ENCODE peak calls at places on chromosome 17, in four cellular contexts. P is DMS153, N is left ventricle myocardium inferior, C is cardiac muscle cell. B is an unnamed sample.
A peak's percentile ranks its signal among the peaks of the same experiment; 100 is the strongest.

GRCh38 chr17:17084941-17085340 is 42.7 kb downstream of the MPRIP start:
- DNase-seq in N (no peak), C (no peak), P (no peak), B (no peak)

GRCh38 chr17:17815062-17815406 is 21.8 kb downstream of the SREBF1 start:
- DNase-seq in P (no peak), C (peak; percentile 65), N (peak; percentile 64), B (no peak)

GRCh38 chr17:65783845-65784334 is 222.4 kb upstream of the AXIN2 start:
- DNase-seq in N (no peak), C (no peak), P (no peak), B (peak; percentile 12)

GRCh38 chr17:56540791-56541190 is 52.7 kb upstream of the NOG start:
- DNase-seq in P (no peak), C (peak; percentile 71), N (no peak), B (no peak)

GRCh38 chr17:34220045-34220775 is 34.9 kb upstream of the CCL2 start:
- DNase-seq in C (no peak), P (no peak), N (no peak), B (no peak)

GRCh38 chr17:72510454-72511016 is 389.7 kb downstream of the SOX9 start:
- DNase-seq in N (no peak), C (no peak), P (no peak), B (no peak)

GRCh38 chr17:15377200-15377599 is 35.8 kb upstream of the TEKT3 start:
- DNase-seq in P (no peak), N (no peak), C (no peak), B (peak; percentile 31)

GRCh38 chr17:58691701-58692238 is at the start of gene TEX14:
- DNase-seq in C (no peak), N (peak; percentile 19), P (no peak), B (no peak)

GRCh38 chr17:40303706-40304450 is 5.1 kb upstream of the RARA start:
- DNase-seq in P (peak; percentile 67), C (no peak), N (no peak), B (peak; percentile 74)

GRCh38 chr17:2180768-2181167 is 122.8 kb downstream of the SMG6 start:
- DNase-seq in C (no peak), P (no peak), N (no peak), B (no peak)

GRCh38 chr17:6713918-6714271 is 726 bp upstream of the SLC13A5 start:
- DNase-seq in C (no peak), P (no peak), N (no peak), B (no peak)

GRCh38 chr17:3904486-3904885 is 11.6 kb upstream of the CAMKK1 start:
- DNase-seq in N (no peak), C (no peak), P (no peak), B (no peak)

GRCh38 chr17:48236681-48237134 is 129.1 kb downstream of the SNX11 start:
- DNase-seq in P (no peak), C (no peak), N (no peak), B (no peak)

GRCh38 chr17:81456798-81457197 is 55.8 kb downstream of the ACTG1 start:
- DNase-seq in P (no peak), C (peak; percentile 78), N (no peak), B (no peak)

GRCh38 chr17:2277430-2278170 is 26.0 kb downstream of the SMG6 start:
- DNase-seq in C (no peak), N (no peak), P (no peak), B (no peak)